ENCODE peak calls at places on chromosomes 12 and 14, in seven cellular contexts. M is NCI-H2081; B is hepatocyte; Q is CD4-positive, alpha-beta T cell; X is GM12892; I is effector CD4-positive, alpha-beta T cell; S is HFFc6. L is an unnamed sample.

GRCh38 chr12:34016361-34016760 is 5.9 kb upstream of the ALG10 start:
- DNase-seq in X (no peak), B (no peak), Q (no peak), M (no peak), S (no peak), I (no peak), L (no peak)

GRCh38 chr12:103858953-103859601 is 18.0 kb upstream of the NT5DC3 start:
- DNase-seq in Q (no peak), X (no peak), I (no peak), S (peak; percentile 97), M (no peak), B (peak; percentile 89), L (peak; percentile 93)

GRCh38 chr14:42192659-42193425 is 586.2 kb downstream of the LRFN5 start:
- DNase-seq in B (peak; percentile 73), X (no peak), Q (no peak), S (peak; percentile 58), I (no peak), M (no peak), L (peak; percentile 93)

GRCh38 chr12:53579545-53579955 is 46.6 kb downstream of the ATF7 start:
- DNase-seq in I (no peak), B (no peak), M (no peak), S (no peak), X (peak; percentile 25), Q (no peak), L (no peak)

GRCh38 chr12:92356405-92356804 is 210.8 kb upstream of the BTG1 start:
- DNase-seq in M (peak; percentile 39), I (no peak), S (no peak), X (no peak), B (no peak), Q (no peak), L (no peak)

GRCh38 chr12:59937148-59937547 is 341.3 kb downstream of the SLC16A7 start:
- DNase-seq in X (no peak), I (no peak), M (no peak), B (no peak), Q (no peak), S (no peak), L (no peak)

GRCh38 chr14:54329082-54329695 is 67.6 kb upstream of the CDKN3 start:
- DNase-seq in B (peak; percentile 73), I (no peak), Q (no peak), X (no peak), M (peak; percentile 16), S (peak; percentile 53), L (peak; percentile 81)

GRCh38 chr12:89817501-89818226 is 109.0 kb upstream of the ATP2B1 start:
- DNase-seq in M (no peak), B (no peak), Q (no peak), X (no peak), S (no peak), I (no peak), L (peak; percentile 10)

GRCh38 chr12:13153180-13153579 is 43.3 kb upstream of the EMP1 start:
- DNase-seq in Q (no peak), X (no peak), M (no peak), S (no peak), I (no peak), B (no peak), L (no peak)

GRCh38 chr12:104805186-104805585 is 152.9 kb downstream of the SLC41A2 start:
- DNase-seq in I (no peak), Q (no peak), M (no peak), B (no peak), S (peak; percentile 60), X (no peak), L (peak; percentile 52)

GRCh38 chr14:99879401-99880295 is 86.4 kb downstream of the EML1 start:
- DNase-seq in X (no peak), Q (no peak), I (no peak), B (peak; percentile 59), S (peak; percentile 80), M (no peak), L (peak; percentile 42)

GRCh38 chr14:94361682-94362081 is 26.7 kb downstream of the SERPINA1 start:
- DNase-seq in M (no peak), S (no peak), X (no peak), I (no peak), Q (no peak), B (no peak), L (no peak)

L was measured in fibroblast of pulmonary artery.